ENCODE peak calls at places on chromosomes 7 and 10, in ten cellular contexts. One of them, this sample, is unnamed. For H3K36me3 and H3K9me3, the result is how much of the 10 kb centered on the place peaks cover.

GRCh38 chr7:106205621-106206222 is 79.1 kb downstream of the NAMPT start:
- DNase-seq in IMR-90: peak
- DNase-seq in cardiac muscle cell: no peak
- DNase-seq in GM23248: peak
- DNase-seq in left ventricle myocardium inferior: no peak
- DNase-seq in Panc1: no peak
- DNase-seq in PC-3: no peak
- DNase-seq in Karpas-422: no peak
- DNase-seq in neuronal stem cell: no peak
- DNase-seq in tibial artery: no peak
- DNase-seq in this sample: no peak

GRCh38 chr10:3635697-3636096 is 149.3 kb downstream of the KLF6 start:
- DNase-seq in tibial artery: no peak
- DNase-seq in Karpas-422: no peak
- DNase-seq in Panc1: no peak
- DNase-seq in neuronal stem cell: no peak
- DNase-seq in PC-3: peak
- DNase-seq in IMR-90: no peak
- DNase-seq in cardiac muscle cell: no peak
- DNase-seq in left ventricle myocardium inferior: no peak
- DNase-seq in GM23248: no peak
- DNase-seq in this sample: no peak

GRCh38 chr7:49187543-49188268 is 263.4 kb downstream of the CDC14C start:
- DNase-seq in neuronal stem cell: no peak
- DNase-seq in tibial artery: no peak
- DNase-seq in cardiac muscle cell: no peak
- DNase-seq in IMR-90: no peak
- DNase-seq in PC-3: peak
- DNase-seq in Panc1: no peak
- DNase-seq in left ventricle myocardium inferior: no peak
- DNase-seq in Karpas-422: peak
- DNase-seq in GM23248: no peak
- DNase-seq in this sample: no peak

GRCh38 chr10:123790132-123790885 is 101.3 kb downstream of the CPXM2 start:
- DNase-seq in Karpas-422: no peak
- DNase-seq in tibial artery: no peak
- DNase-seq in cardiac muscle cell: no peak
- DNase-seq in Panc1: no peak
- DNase-seq in IMR-90: no peak
- DNase-seq in PC-3: no peak
- DNase-seq in GM23248: no peak
- DNase-seq in neuronal stem cell: no peak
- DNase-seq in left ventricle myocardium inferior: no peak
- DNase-seq in this sample: no peak

GRCh38 chr7:47327698-47328391 is 254.1 kb downstream of the TNS3 start:
- DNase-seq in Karpas-422: no peak
- DNase-seq in PC-3: no peak
- DNase-seq in left ventricle myocardium inferior: peak
- DNase-seq in IMR-90: peak
- DNase-seq in cardiac muscle cell: peak
- DNase-seq in GM23248: peak
- DNase-seq in Panc1: no peak
- DNase-seq in neuronal stem cell: peak
- DNase-seq in tibial artery: peak
- DNase-seq in this sample: peak

GRCh38 chr7:113392841-113393540 is 274.6 kb upstream of the SMIM30 start:
- DNase-seq in tibial artery: no peak
- DNase-seq in left ventricle myocardium inferior: no peak
- DNase-seq in neuronal stem cell: no peak
- DNase-seq in GM23248: no peak
- DNase-seq in Karpas-422: no peak
- DNase-seq in cardiac muscle cell: no peak
- DNase-seq in PC-3: no peak
- DNase-seq in IMR-90: no peak
- DNase-seq in Panc1: no peak
- DNase-seq in this sample: no peak

GRCh38 chr7:12943781-12944180 is 256.3 kb downstream of the ARL4A start:
- DNase-seq in left ventricle myocardium inferior: no peak
- DNase-seq in GM23248: no peak
- DNase-seq in IMR-90: no peak
- DNase-seq in Panc1: no peak
- DNase-seq in cardiac muscle cell: no peak
- DNase-seq in neuronal stem cell: no peak
- DNase-seq in PC-3: peak
- DNase-seq in Karpas-422: no peak
- DNase-seq in tibial artery: no peak
- DNase-seq in this sample: no peak

GRCh38 chr7:97179454-97180104 is 62.1 kb downstream of the SDHAF3 start:
- DNase-seq in cardiac muscle cell: peak
- DNase-seq in Panc1: peak
- DNase-seq in PC-3: peak
- DNase-seq in left ventricle myocardium inferior: no peak
- DNase-seq in tibial artery: no peak
- DNase-seq in GM23248: peak
- DNase-seq in neuronal stem cell: peak
- DNase-seq in IMR-90: peak
- DNase-seq in Karpas-422: peak
- DNase-seq in this sample: no peak

GRCh38 chr7:140972876-140973829 is 41.6 kb downstream of the MRPS33 start:
- DNase-seq in neuronal stem cell: no peak
- DNase-seq in PC-3: no peak
- DNase-seq in Panc1: no peak
- DNase-seq in Karpas-422: no peak
- DNase-seq in GM23248: no peak
- DNase-seq in cardiac muscle cell: no peak
- DNase-seq in IMR-90: no peak
- DNase-seq in tibial artery: no peak
- DNase-seq in left ventricle myocardium inferior: no peak
- DNase-seq in this sample: no peak

GRCh38 chr7:130297628-130298027 is 4.7 kb downstream of the CPA4 start:
- DNase-seq in left ventricle myocardium inferior: no peak
- DNase-seq in IMR-90: no peak
- DNase-seq in Karpas-422: no peak
- DNase-seq in GM23248: no peak
- DNase-seq in PC-3: no peak
- DNase-seq in tibial artery: no peak
- DNase-seq in neuronal stem cell: no peak
- DNase-seq in cardiac muscle cell: peak
- DNase-seq in Panc1: no peak
- DNase-seq in this sample: no peak

GRCh38 chr10:84333864-84334451 is 5.6 kb downstream of the CCSER2 start:
- DNase-seq in Karpas-422: peak
- DNase-seq in tibial artery: no peak
- DNase-seq in IMR-90: peak
- DNase-seq in neuronal stem cell: no peak
- DNase-seq in GM23248: peak
- DNase-seq in Panc1: no peak
- DNase-seq in left ventricle myocardium inferior: no peak
- DNase-seq in cardiac muscle cell: no peak
- DNase-seq in PC-3: no peak
- DNase-seq in this sample: no peak

GRCh38 chr7:35725280-35725680 is 30.3 kb upstream of the HERPUD2 start:
- DNase-seq in IMR-90: no peak
- DNase-seq in neuronal stem cell: no peak
- DNase-seq in PC-3: no peak
- DNase-seq in Panc1: no peak
- DNase-seq in Karpas-422: no peak
- DNase-seq in GM23248: no peak
- DNase-seq in cardiac muscle cell: no peak
- DNase-seq in left ventricle myocardium inferior: no peak
- DNase-seq in tibial artery: no peak
- DNase-seq in this sample: no peak

GRCh38 chr10:49741108-49741995 is 20.8 kb downstream of the OGDHL start:
- DNase-seq in GM23248: peak
- DNase-seq in PC-3: peak
- DNase-seq in Panc1: no peak
- DNase-seq in neuronal stem cell: no peak
- DNase-seq in cardiac muscle cell: no peak
- DNase-seq in Karpas-422: no peak
- DNase-seq in IMR-90: no peak
- DNase-seq in tibial artery: no peak
- DNase-seq in left ventricle myocardium inferior: no peak
- DNase-seq in this sample: no peak

GRCh38 chr10:88389456-88389855 is 193.7 kb downstream of the RNLS start:
- DNase-seq in Karpas-422: peak
- DNase-seq in Panc1: no peak
- DNase-seq in left ventricle myocardium inferior: no peak
- DNase-seq in tibial artery: peak
- DNase-seq in IMR-90: peak
- DNase-seq in neuronal stem cell: no peak
- DNase-seq in cardiac muscle cell: peak
- DNase-seq in PC-3: no peak
- DNase-seq in GM23248: peak
- DNase-seq in this sample: no peak

GRCh38 chr10:26474062-26474461 is 35.9 kb downstream of the APBB1IP start:
- DNase-seq in Panc1: no peak
- DNase-seq in IMR-90: no peak
- DNase-seq in neuronal stem cell: no peak
- DNase-seq in PC-3: no peak
- DNase-seq in GM23248: peak
- DNase-seq in left ventricle myocardium inferior: no peak
- DNase-seq in tibial artery: no peak
- DNase-seq in Karpas-422: no peak
- DNase-seq in cardiac muscle cell: no peak
- DNase-seq in this sample: no peak
- H3K36me3 ChIP-seq in Panc1: under half
- H3K36me3 ChIP-seq in IMR-90: under half
- H3K36me3 ChIP-seq in neuronal stem cell: under half
- H3K36me3 ChIP-seq in PC-3: under half
- H3K36me3 ChIP-seq in GM23248: under half
- H3K36me3 ChIP-seq in left ventricle myocardium inferior: under half
- H3K36me3 ChIP-seq in tibial artery: under half
- H3K36me3 ChIP-seq in Karpas-422: under half
- H3K36me3 ChIP-seq in cardiac muscle cell: under half
- H3K36me3 ChIP-seq in this sample: under half

GRCh38 chr10:100912013-100912608 is 652 bp upstream of the SLF2 start:
- DNase-seq in tibial artery: no peak
- DNase-seq in GM23248: peak
- DNase-seq in left ventricle myocardium inferior: no peak
- DNase-seq in PC-3: no peak
- DNase-seq in cardiac muscle cell: no peak
- DNase-seq in neuronal stem cell: no peak
- DNase-seq in IMR-90: peak
- DNase-seq in Panc1: no peak
- DNase-seq in Karpas-422: no peak
- DNase-seq in this sample: no peak

GRCh38 chr10:100909506-100910260 is 3.1 kb upstream of the SLF2 start:
- DNase-seq in PC-3: no peak
- DNase-seq in left ventricle myocardium inferior: no peak
- DNase-seq in neuronal stem cell: no peak
- DNase-seq in Karpas-422: no peak
- DNase-seq in GM23248: no peak
- DNase-seq in tibial artery: no peak
- DNase-seq in IMR-90: no peak
- DNase-seq in Panc1: no peak
- DNase-seq in cardiac muscle cell: no peak
- DNase-seq in this sample: no peak

GRCh38 chr10:100913470-100913865 is 705 bp downstream of the SLF2 start:
- DNase-seq in GM23248: peak
- DNase-seq in tibial artery: no peak
- DNase-seq in Panc1: no peak
- DNase-seq in neuronal stem cell: no peak
- DNase-seq in PC-3: no peak
- DNase-seq in left ventricle myocardium inferior: no peak
- DNase-seq in Karpas-422: no peak
- DNase-seq in IMR-90: no peak
- DNase-seq in cardiac muscle cell: no peak
- DNase-seq in this sample: no peak

GRCh38 chr10:100912609-100913469 is at the start of gene SLF2:
- DNase-seq in Karpas-422: peak
- DNase-seq in Panc1: peak
- DNase-seq in PC-3: peak
- DNase-seq in cardiac muscle cell: peak
- DNase-seq in neuronal stem cell: peak
- DNase-seq in tibial artery: peak
- DNase-seq in left ventricle myocardium inferior: peak
- DNase-seq in GM23248: peak
- DNase-seq in IMR-90: peak
- DNase-seq in this sample: peak

DNA sequence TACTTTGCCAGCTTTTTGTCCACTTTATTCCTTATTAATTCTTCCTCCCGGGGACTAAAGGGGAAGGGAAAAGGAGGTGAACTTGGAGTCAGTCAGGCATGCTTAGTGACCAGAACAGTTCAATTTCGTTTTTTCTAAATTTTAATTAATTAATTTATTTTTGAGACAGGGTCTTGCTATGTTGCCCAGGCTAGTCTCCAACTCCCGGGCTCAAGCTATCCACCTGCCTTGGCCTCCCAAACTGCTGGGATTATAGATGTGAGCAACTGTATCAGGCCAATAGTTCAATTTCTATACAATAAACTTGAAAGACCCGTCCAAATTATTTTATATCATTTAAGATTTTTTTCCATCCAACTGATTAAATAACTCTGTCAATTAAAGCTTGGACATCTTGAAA is 1.3 kb upstream of the SLF2 start:
- DNase-seq in Panc1: no peak
- DNase-seq in GM23248: no peak
- DNase-seq in PC-3: no peak
- DNase-seq in neuronal stem cell: no peak
- DNase-seq in tibial artery: no peak
- DNase-seq in IMR-90: no peak
- DNase-seq in Karpas-422: no peak
- DNase-seq in left ventricle myocardium inferior: no peak
- DNase-seq in cardiac muscle cell: no peak
- DNase-seq in this sample: no peak
- H3K27ac ChIP-seq in Panc1: peak
- H3K27ac ChIP-seq in GM23248: no peak
- H3K27ac ChIP-seq in PC-3: no peak
- H3K27ac ChIP-seq in neuronal stem cell: no peak
- H3K27ac ChIP-seq in tibial artery: no peak
- H3K27ac ChIP-seq in IMR-90: no peak
- H3K27ac ChIP-seq in Karpas-422: no peak
- H3K27ac ChIP-seq in left ventricle myocardium inferior: peak
- H3K27ac ChIP-seq in cardiac muscle cell: peak
- H3K27ac ChIP-seq in this sample: peak

DNA sequence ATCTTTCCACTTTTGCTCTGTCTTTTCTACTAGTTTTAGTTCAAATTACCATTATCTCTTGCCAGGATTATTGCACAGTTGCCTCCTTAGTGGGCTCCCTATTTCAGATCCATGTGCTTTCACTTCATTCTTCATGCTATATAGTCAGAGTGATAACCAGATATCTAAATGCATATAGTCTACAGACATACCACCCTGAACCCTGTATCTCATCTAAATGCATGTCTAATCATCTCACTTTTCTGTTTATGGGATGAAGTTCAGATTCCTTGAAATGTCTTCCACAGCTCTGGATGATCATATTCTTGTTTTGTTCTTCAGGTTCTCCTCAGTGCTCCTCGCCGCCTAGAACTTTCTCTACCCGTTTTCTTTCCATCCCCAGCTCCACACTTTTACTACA is 13.8 kb downstream of the RSBN1L start:
- DNase-seq in left ventricle myocardium inferior: no peak
- DNase-seq in tibial artery: no peak
- DNase-seq in IMR-90: no peak
- DNase-seq in GM23248: no peak
- DNase-seq in neuronal stem cell: no peak
- DNase-seq in Karpas-422: no peak
- DNase-seq in PC-3: no peak
- DNase-seq in cardiac muscle cell: no peak
- DNase-seq in Panc1: no peak
- DNase-seq in this sample: no peak
- H3K9me3 ChIP-seq in left ventricle myocardium inferior: under half
- H3K9me3 ChIP-seq in tibial artery: under half
- H3K9me3 ChIP-seq in IMR-90: under half
- H3K9me3 ChIP-seq in GM23248: under half
- H3K9me3 ChIP-seq in neuronal stem cell: under half
- H3K9me3 ChIP-seq in Karpas-422: under half
- H3K9me3 ChIP-seq in PC-3: under half
- H3K9me3 ChIP-seq in cardiac muscle cell: under half
- H3K9me3 ChIP-seq in Panc1: under half
- H3K9me3 ChIP-seq in this sample: under half

GRCh38 chr7:4436936-4437335 is 245.2 kb upstream of the FOXK1 start:
- DNase-seq in tibial artery: no peak
- DNase-seq in IMR-90: no peak
- DNase-seq in neuronal stem cell: no peak
- DNase-seq in cardiac muscle cell: no peak
- DNase-seq in GM23248: no peak
- DNase-seq in left ventricle myocardium inferior: no peak
- DNase-seq in PC-3: no peak
- DNase-seq in Panc1: no peak
- DNase-seq in Karpas-422: no peak
- DNase-seq in this sample: no peak
- H3K36me3 ChIP-seq in tibial artery: under half
- H3K36me3 ChIP-seq in IMR-90: under half
- H3K36me3 ChIP-seq in neuronal stem cell: under half
- H3K36me3 ChIP-seq in cardiac muscle cell: under half
- H3K36me3 ChIP-seq in GM23248: under half
- H3K36me3 ChIP-seq in left ventricle myocardium inferior: under half
- H3K36me3 ChIP-seq in PC-3: under half
- H3K36me3 ChIP-seq in Panc1: under half
- H3K36me3 ChIP-seq in Karpas-422: under half
- H3K36me3 ChIP-seq in this sample: under half